ENCODE peak calls at places on chromosome 20, in eight cellular contexts. J is effector memory CD4-positive, alpha-beta T cell; H is K562; G is sigmoid colon; R is neuronal stem cell; M is DND-41; F is heart left ventricle; X is GM12878. Z is an unnamed sample. For H3K4me1, the result is how much of the 10 kb centered on the place peaks cover.

GRCh38 chr20:20806121-20806820 is 93.8 kb upstream of the RALGAPA2 start:
- DNase-seq in J (no peak), H (no peak), G (no peak), R (no peak), M (no peak), F (no peak), X (no peak), Z (no peak)

GRCh38 chr20:40958598-40958997 is 70.0 kb upstream of the TOP1 start:
- DNase-seq in J (no peak), H (no peak), G (peak), R (no peak), M (no peak), F (no peak), X (no peak), Z (no peak)

GRCh38 chr20:61724376-61724775 is 341.3 kb downstream of the TAF4 start:
- DNase-seq in J (no peak), H (peak), G (no peak), R (no peak), M (no peak), F (peak), X (no peak), Z (peak)

GRCh38 chr20:44457016-44457415 is 18.7 kb upstream of the TTPAL start:
- DNase-seq in J (no peak), H (peak), G (no peak), R (no peak), M (no peak), F (no peak), X (no peak), Z (no peak)

GRCh38 chr20:7989379-7989778 is 30.2 kb downstream of the TMX4 start:
- DNase-seq in J (no peak), H (no peak), G (no peak), R (no peak), M (no peak), F (no peak), X (no peak), Z (no peak)

GRCh38 chr20:48841861-48842529 is 14.2 kb upstream of the PREX1 start:
- DNase-seq in J (no peak), H (peak), G (no peak), R (no peak), M (no peak), F (no peak), X (no peak), Z (no peak)

GRCh38 chr20:14583413-14583812 is 246.0 kb upstream of the FLRT3 start:
- DNase-seq in J (no peak), H (no peak), G (no peak), R (no peak), M (no peak), F (no peak), X (no peak), Z (no peak)

GRCh38 chr20:10313701-10314100 is 95.1 kb downstream of the SNAP25 start:
- DNase-seq in J (no peak), H (no peak), G (no peak), R (peak), M (no peak), F (no peak), X (no peak), Z (no peak)

GRCh38 chr20:5947276-5947675 is 3.1 kb downstream of the TRMT6 start:
- DNase-seq in J (no peak), H (no peak), G (no peak), R (no peak), M (no peak), F (no peak), X (no peak), Z (no peak)

GRCh38 chr20:5033566-5033965 is 32.3 kb upstream of the SLC23A2 start:
- DNase-seq in J (no peak), H (no peak), G (no peak), R (no peak), M (no peak), F (no peak), X (no peak), Z (no peak)

GRCh38 chr20:14925286-14925685 is 587.9 kb upstream of the FLRT3 start:
- DNase-seq in J (no peak), H (no peak), G (no peak), R (no peak), M (no peak), F (no peak), X (no peak), Z (no peak)

GRCh38 chr20:9926007-9926406 is 87.1 kb upstream of the PAK5 start:
- DNase-seq in J (no peak), H (no peak), G (no peak), R (no peak), M (no peak), F (no peak), X (no peak), Z (no peak)

DNA sequence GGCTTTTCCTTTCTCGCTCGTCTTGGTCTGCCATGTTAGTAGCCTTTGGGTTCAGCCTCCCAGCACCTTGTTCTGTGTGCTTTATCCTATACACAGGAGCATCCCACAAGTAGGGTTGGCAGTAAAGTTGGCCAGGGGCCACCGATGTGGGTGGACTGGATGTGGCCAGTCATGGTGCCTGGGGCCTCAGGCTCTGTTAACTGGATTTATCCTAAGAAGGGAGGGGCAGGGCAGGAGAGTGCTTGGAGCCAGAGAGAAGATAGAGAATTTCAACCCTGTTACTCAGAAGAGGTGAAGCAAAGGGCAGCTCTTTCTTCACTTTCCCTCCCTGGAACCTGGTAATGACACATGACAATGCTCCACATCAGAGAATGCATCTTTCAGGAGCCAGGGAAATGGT is 14.1 kb upstream of the SIRPB2 start:
- DNase-seq in J (no peak), H (no peak), G (no peak), R (no peak), M (no peak), F (no peak), X (no peak), Z (no peak)
- H3K27ac ChIP-seq in J (no peak), H (no peak), G (no peak), R (no peak), M (no peak), F (no peak), X (no peak), Z (no peak)

DNA sequence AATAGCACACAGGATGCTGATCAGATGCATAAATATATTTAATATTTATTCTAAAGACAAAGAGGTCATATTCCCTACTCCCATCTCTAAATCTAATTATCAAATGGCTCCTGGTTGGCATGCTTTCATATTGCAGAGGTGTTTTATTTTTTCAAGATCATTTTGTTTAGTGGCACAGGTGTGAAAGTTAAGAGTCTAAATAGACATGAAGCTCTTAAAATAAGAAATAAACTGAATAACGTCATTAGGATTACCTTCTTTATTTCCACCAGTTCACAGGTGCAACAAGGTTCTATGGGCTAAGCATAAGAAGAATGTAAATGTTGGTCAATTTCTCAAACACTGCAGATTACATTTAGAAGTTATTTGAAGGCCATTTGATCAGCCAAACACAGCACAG is 7.1 kb upstream of the CYP24A1 start:
- DNase-seq in J (no peak), H (no peak), G (no peak), R (no peak), M (no peak), F (no peak), X (no peak), Z (no peak)
- H3K4me1 ChIP-seq in J (under half), H (under half), G (under half), R (under half), M (under half), F (under half), X (under half), Z (under half)

GRCh38 chr20:63980317-63980805 is 571 bp upstream of the PRPF6 start:
- DNase-seq in J (no peak), H (no peak), G (no peak), R (no peak), M (no peak), F (no peak), X (no peak), Z (no peak)
- H3K27ac ChIP-seq in J (peak), H (peak), G (peak), R (no peak), M (peak), F (peak), X (peak), Z (no peak)

GRCh38 chr20:37564016-37564387 is 36.3 kb upstream of the BLCAP start:
- DNase-seq in J (no peak), H (no peak), G (no peak), R (no peak), M (no peak), F (no peak), X (no peak), Z (no peak)
- H3K4me1 ChIP-seq in J (under half), H (under half), G (under half), R (under half), M (under half), F (under half), X (under half), Z (under half)

Z was measured in iPS DF 6.9.